ENCODE peak calls at places on chromosomes 7 and 10, in five cellular contexts. One of them, this sample, is unnamed. For H3K79me2, the result is how much of the 10 kb centered on the place peaks cover.

GRCh38 chr7:106294334-106294733 is 9.6 kb upstream of the NAMPT start:
- DNase-seq in fibroblast of lung: no peak
- DNase-seq in hepatocyte: no peak
- DNase-seq in K562: no peak
- DNase-seq in MM.1S: no peak
- DNase-seq in this sample: no peak

GRCh38 chr7:98211676-98212531 is 665 bp downstream of the BHLHA15 start:
- DNase-seq in fibroblast of lung: no peak
- DNase-seq in hepatocyte: no peak
- DNase-seq in K562: peak
- DNase-seq in MM.1S: no peak
- DNase-seq in this sample: no peak

GRCh38 chr10:131167036-131167860 is 144.3 kb downstream of the TCERG1L start:
- DNase-seq in fibroblast of lung: no peak
- DNase-seq in hepatocyte: no peak
- DNase-seq in K562: no peak
- DNase-seq in MM.1S: no peak
- DNase-seq in this sample: no peak

GRCh38 chr10:102243304-102243703 is 2.0 kb upstream of the PITX3 start:
- DNase-seq in fibroblast of lung: peak
- DNase-seq in hepatocyte: no peak
- DNase-seq in K562: no peak
- DNase-seq in MM.1S: no peak
- DNase-seq in this sample: no peak

GRCh38 chr7:23467731-23468720 is 2.3 kb downstream of the IGF2BP3 start:
- DNase-seq in fibroblast of lung: peak
- DNase-seq in hepatocyte: peak
- DNase-seq in K562: peak
- DNase-seq in MM.1S: peak
- DNase-seq in this sample: no peak

GRCh38 chr7:142248-142955 is 50.0 kb upstream of the FAM20C start:
- DNase-seq in fibroblast of lung: no peak
- DNase-seq in hepatocyte: peak
- DNase-seq in K562: no peak
- DNase-seq in MM.1S: no peak
- DNase-seq in this sample: no peak

GRCh38 chr10:100567249-100567648 is 31.5 kb downstream of the HIF1AN start:
- DNase-seq in fibroblast of lung: no peak
- DNase-seq in hepatocyte: no peak
- DNase-seq in K562: no peak
- DNase-seq in MM.1S: no peak
- DNase-seq in this sample: no peak

GRCh38 chr7:111259991-111260390 is 169.1 kb downstream of the LRRN3 start:
- DNase-seq in fibroblast of lung: no peak
- DNase-seq in hepatocyte: no peak
- DNase-seq in K562: no peak
- DNase-seq in MM.1S: no peak
- DNase-seq in this sample: no peak

GRCh38 chr7:150322833-150323681 is at the start of the genes ACTR3C and LRRC61:
- DNase-seq in fibroblast of lung: peak
- DNase-seq in hepatocyte: peak
- DNase-seq in K562: peak
- DNase-seq in MM.1S: peak
- DNase-seq in this sample: no peak

GRCh38 chr10:71259815-71260501 is 47.6 kb downstream of the UNC5B start:
- DNase-seq in fibroblast of lung: no peak
- DNase-seq in hepatocyte: no peak
- DNase-seq in K562: no peak
- DNase-seq in MM.1S: no peak
- DNase-seq in this sample: no peak

GRCh38 chr7:16905300-16906044 is 23.7 kb upstream of the AGR3 start:
- DNase-seq in fibroblast of lung: peak
- DNase-seq in hepatocyte: peak
- DNase-seq in K562: no peak
- DNase-seq in MM.1S: no peak
- DNase-seq in this sample: no peak

GRCh38 chr7:106190589-106191330 is 78.6 kb upstream of the SYPL1 start:
- DNase-seq in fibroblast of lung: no peak
- DNase-seq in hepatocyte: no peak
- DNase-seq in K562: no peak
- DNase-seq in MM.1S: no peak
- DNase-seq in this sample: no peak

GRCh38 chr7:142797799-142798377 is 27.1 kb downstream of the PRSS2 start:
- DNase-seq in fibroblast of lung: peak
- DNase-seq in hepatocyte: no peak
- DNase-seq in K562: no peak
- DNase-seq in MM.1S: no peak
- DNase-seq in this sample: no peak

GRCh38 chr10:13882112-13882711 is 295.4 kb downstream of the PRPF18 start:
- DNase-seq in fibroblast of lung: peak
- DNase-seq in hepatocyte: no peak
- DNase-seq in K562: no peak
- DNase-seq in MM.1S: no peak
- DNase-seq in this sample: peak
- H3K79me2 ChIP-seq in fibroblast of lung: half or more
- H3K79me2 ChIP-seq in hepatocyte: under half
- H3K79me2 ChIP-seq in K562: under half
- H3K79me2 ChIP-seq in MM.1S: under half
- H3K79me2 ChIP-seq in this sample: under half

GRCh38 chr7:7989985-7990761 is 21.6 kb downstream of the GLCCI1 start:
- DNase-seq in fibroblast of lung: no peak
- DNase-seq in hepatocyte: no peak
- DNase-seq in K562: no peak
- DNase-seq in MM.1S: no peak
- DNase-seq in this sample: no peak
- H3K4me3 ChIP-seq in fibroblast of lung: no peak
- H3K4me3 ChIP-seq in hepatocyte: no peak
- H3K4me3 ChIP-seq in K562: no peak
- H3K4me3 ChIP-seq in MM.1S: peak
- H3K4me3 ChIP-seq in this sample: no peak

DNA sequence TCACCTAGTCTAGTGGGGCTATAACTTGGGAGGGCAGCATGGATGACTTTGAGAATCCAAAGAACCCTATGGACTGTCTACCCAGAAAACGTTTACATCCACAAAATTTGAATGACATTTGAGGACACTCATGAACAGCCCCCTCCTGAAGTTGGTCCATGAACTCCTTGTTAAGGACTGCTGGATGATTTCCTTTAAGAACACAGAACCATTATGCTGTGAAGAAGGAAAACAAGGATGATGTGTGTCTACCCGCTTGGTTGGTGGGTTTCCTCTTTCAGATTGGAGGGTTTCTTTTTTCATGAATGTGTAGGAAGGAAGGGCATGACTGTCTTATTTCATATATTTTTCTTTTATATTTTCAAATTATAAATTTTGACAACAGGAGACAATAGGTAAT is 58.3 kb downstream of the ARID5B start:
- DNase-seq in fibroblast of lung: no peak
- DNase-seq in hepatocyte: no peak
- DNase-seq in K562: no peak
- DNase-seq in MM.1S: no peak
- DNase-seq in this sample: no peak
- H3K79me2 ChIP-seq in fibroblast of lung: under half
- H3K79me2 ChIP-seq in hepatocyte: half or more
- H3K79me2 ChIP-seq in K562: under half
- H3K79me2 ChIP-seq in MM.1S: half or more
- H3K79me2 ChIP-seq in this sample: under half

DNA sequence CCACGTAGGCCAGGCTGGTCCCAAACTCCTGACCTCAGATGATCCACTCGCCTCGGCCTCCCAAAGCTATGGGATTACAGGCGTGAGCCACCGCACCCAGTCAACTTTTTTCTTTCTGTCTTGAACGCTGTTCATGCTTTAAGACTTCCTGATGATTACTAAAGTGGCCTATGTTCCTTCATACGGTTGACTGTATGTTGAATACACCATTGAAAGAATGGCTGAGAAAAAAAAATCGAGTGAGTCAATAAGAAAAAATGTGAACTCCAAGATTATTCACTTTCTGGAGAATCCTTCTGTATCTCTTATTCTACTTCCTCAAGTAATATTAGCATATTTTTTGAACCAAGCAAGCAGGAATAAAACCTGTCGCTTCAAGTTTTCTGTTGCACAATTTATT is 955.0 kb downstream of the GATA3 start:
- DNase-seq in fibroblast of lung: peak
- DNase-seq in hepatocyte: no peak
- DNase-seq in K562: no peak
- DNase-seq in MM.1S: no peak
- DNase-seq in this sample: peak
- H3K4me3 ChIP-seq in fibroblast of lung: no peak
- H3K4me3 ChIP-seq in hepatocyte: no peak
- H3K4me3 ChIP-seq in K562: no peak
- H3K4me3 ChIP-seq in MM.1S: no peak
- H3K4me3 ChIP-seq in this sample: no peak

GRCh38 chr7:127962589-127963361 is 68.5 kb downstream of the LRRC4 start:
- DNase-seq in fibroblast of lung: no peak
- DNase-seq in hepatocyte: no peak
- DNase-seq in K562: no peak
- DNase-seq in MM.1S: no peak
- DNase-seq in this sample: no peak
- H3K79me2 ChIP-seq in fibroblast of lung: under half
- H3K79me2 ChIP-seq in hepatocyte: under half
- H3K79me2 ChIP-seq in K562: under half
- H3K79me2 ChIP-seq in MM.1S: under half
- H3K79me2 ChIP-seq in this sample: under half

GRCh38 chr10:5945561-5946418 is 31.6 kb downstream of the IL15RA start:
- DNase-seq in fibroblast of lung: peak
- DNase-seq in hepatocyte: peak
- DNase-seq in K562: no peak
- DNase-seq in MM.1S: no peak
- DNase-seq in this sample: no peak

GRCh38 chr10:5946786-5947185 is 30.6 kb downstream of the IL15RA start:
- DNase-seq in fibroblast of lung: no peak
- DNase-seq in hepatocyte: no peak
- DNase-seq in K562: no peak
- DNase-seq in MM.1S: no peak
- DNase-seq in this sample: no peak

GRCh38 chr10:5944389-5945202 is 32.7 kb downstream of the IL15RA start:
- DNase-seq in fibroblast of lung: peak
- DNase-seq in hepatocyte: peak
- DNase-seq in K562: no peak
- DNase-seq in MM.1S: no peak
- DNase-seq in this sample: peak

GRCh38 chr10:5943536-5943935 is 33.8 kb downstream of the IL15RA start:
- DNase-seq in fibroblast of lung: peak
- DNase-seq in hepatocyte: no peak
- DNase-seq in K562: no peak
- DNase-seq in MM.1S: no peak
- DNase-seq in this sample: no peak

GRCh38 chr10:5945203-5945534 is 32.2 kb downstream of the IL15RA start:
- DNase-seq in fibroblast of lung: no peak
- DNase-seq in hepatocyte: no peak
- DNase-seq in K562: no peak
- DNase-seq in MM.1S: no peak
- DNase-seq in this sample: no peak
- H3K4me3 ChIP-seq in fibroblast of lung: peak
- H3K4me3 ChIP-seq in hepatocyte: no peak
- H3K4me3 ChIP-seq in K562: no peak
- H3K4me3 ChIP-seq in MM.1S: no peak
- H3K4me3 ChIP-seq in this sample: peak

DNA sequence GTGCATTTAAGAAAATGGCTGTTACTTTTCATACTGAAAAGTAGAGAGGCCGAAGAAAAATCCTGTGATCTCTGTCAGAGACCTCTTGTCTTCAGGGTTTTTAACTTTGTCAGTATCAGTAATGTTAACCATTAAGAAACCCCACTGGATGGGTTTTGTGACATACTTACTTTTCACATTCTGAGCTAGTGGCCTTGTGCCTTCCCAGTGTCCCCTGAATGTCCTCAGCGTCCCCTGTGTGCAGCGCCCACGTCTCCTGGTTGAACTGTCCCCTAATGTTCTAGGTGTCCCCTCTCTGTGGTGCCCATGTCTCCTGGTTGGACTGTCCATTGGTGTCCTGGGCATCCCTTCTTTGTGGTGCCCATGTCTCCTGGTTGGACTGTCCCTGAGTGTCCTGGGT is 9.6 kb downstream of the DYNC2I1 start:
- DNase-seq in fibroblast of lung: no peak
- DNase-seq in hepatocyte: no peak
- DNase-seq in K562: no peak
- DNase-seq in MM.1S: no peak
- DNase-seq in this sample: no peak
- H3K79me2 ChIP-seq in fibroblast of lung: under half
- H3K79me2 ChIP-seq in hepatocyte: half or more
- H3K79me2 ChIP-seq in K562: half or more
- H3K79me2 ChIP-seq in MM.1S: under half
- H3K79me2 ChIP-seq in this sample: under half

GRCh38 chr10:50540069-50540825 is 83.5 kb downstream of the SGMS1 start:
- DNase-seq in fibroblast of lung: no peak
- DNase-seq in hepatocyte: no peak
- DNase-seq in K562: no peak
- DNase-seq in MM.1S: no peak
- DNase-seq in this sample: no peak

GRCh38 chr10:50541921-50542320 is 81.8 kb downstream of the SGMS1 start:
- DNase-seq in fibroblast of lung: no peak
- DNase-seq in hepatocyte: no peak
- DNase-seq in K562: no peak
- DNase-seq in MM.1S: no peak
- DNase-seq in this sample: no peak

GRCh38 chr10:50538473-50539398 is 85.0 kb downstream of the SGMS1 start:
- DNase-seq in fibroblast of lung: peak
- DNase-seq in hepatocyte: no peak
- DNase-seq in K562: peak
- DNase-seq in MM.1S: no peak
- DNase-seq in this sample: no peak

GRCh38 chr10:50541317-50541716 is 82.4 kb downstream of the SGMS1 start:
- DNase-seq in fibroblast of lung: no peak
- DNase-seq in hepatocyte: no peak
- DNase-seq in K562: no peak
- DNase-seq in MM.1S: no peak
- DNase-seq in this sample: no peak

GRCh38 chr10:50540826-50541122 is 83.0 kb downstream of the SGMS1 start:
- DNase-seq in fibroblast of lung: no peak
- DNase-seq in hepatocyte: no peak
- DNase-seq in K562: no peak
- DNase-seq in MM.1S: no peak
- DNase-seq in this sample: no peak
- H3K4me3 ChIP-seq in fibroblast of lung: no peak
- H3K4me3 ChIP-seq in hepatocyte: no peak
- H3K4me3 ChIP-seq in K562: no peak
- H3K4me3 ChIP-seq in MM.1S: no peak
- H3K4me3 ChIP-seq in this sample: no peak

This sample was measured in keratinocyte.